ENCODE peak calls at places on chromosomes 11 and 22, in six cellular contexts. Y is MM.1S, U is HCT116, B is SK-N-SH, W is neural progenitor cell, X is GM23338. N is an unnamed sample.
A peak's percentile ranks its signal among the peaks of the same experiment; 100 is the strongest.

GRCh38 chr11:2186669-2187266 is 15.2 kb upstream of the TH start:
- DNase-seq in U (peak; percentile 51), B (peak; percentile 80), X (peak; percentile 71), W (peak; percentile 73), Y (peak; percentile 30), N (peak; percentile 62)

GRCh38 chr11:64876226-64876750 is 2.1 kb downstream of the EHD1 start:
- DNase-seq in Y (no peak), B (no peak), X (no peak), U (no peak), W (no peak), N (no peak)

GRCh38 chr22:29470159-29470855 is 9.7 kb upstream of the NEFH start:
- DNase-seq in B (peak; percentile 70), W (peak; percentile 94), X (peak; percentile 94), Y (peak; percentile 26), U (peak; percentile 62), N (peak; percentile 81)

GRCh38 chr22:39457047-39457545 is 284 bp downstream of the MGAT3 start:
- DNase-seq in Y (no peak), B (peak; percentile 82), W (peak; percentile 66), X (no peak), U (no peak), N (no peak)

GRCh38 chr22:26643368-26644100 is 13.9 kb upstream of the MIAT start:
- DNase-seq in X (peak; percentile 32), Y (no peak), W (no peak), U (no peak), B (no peak), N (no peak)

GRCh38 chr22:17087176-17088131 is 2.7 kb downstream of the IL17RA start:
- DNase-seq in Y (peak; percentile 85), B (no peak), U (no peak), X (no peak), W (no peak), N (peak; percentile 87)

GRCh38 chr22:17368727-17369552 is at the start of gene CECR2:
- DNase-seq in Y (peak; percentile 42), W (peak; percentile 95), B (peak; percentile 54), U (peak; percentile 34), X (peak; percentile 85), N (peak; percentile 71)

GRCh38 chr11:93784935-93785360 is 866 bp downstream of the MED17 start:
- DNase-seq in X (peak; percentile 48), Y (no peak), W (peak; percentile 23), U (peak; percentile 2), B (peak; percentile 21), N (no peak)

GRCh38 chr22:19932367-19933206 is 9.0 kb upstream of the COMT start:
- DNase-seq in B (no peak), U (no peak), Y (no peak), W (no peak), X (no peak), N (no peak)

GRCh38 chr11:99519095-99519494 is 498.3 kb downstream of the CNTN5 start:
- DNase-seq in X (peak; percentile 43), B (no peak), W (no peak), U (no peak), Y (no peak), N (no peak)

GRCh38 chr22:24444729-24445466 is 17.5 kb downstream of the ADORA2A start:
- DNase-seq in Y (no peak), X (no peak), B (peak; percentile 61), U (no peak), W (no peak), N (no peak)

GRCh38 chr11:121762820-121763219 is 310.1 kb upstream of the SORL1-AS1 start:
- DNase-seq in W (peak; percentile 33), Y (no peak), X (peak; percentile 41), B (peak; percentile 54), U (no peak), N (peak; percentile 23)

GRCh38 chr11:88206746-88207145 is 31.5 kb upstream of the RAB38 start:
- DNase-seq in X (no peak), B (no peak), Y (no peak), U (no peak), W (no peak), N (no peak)

DNA sequence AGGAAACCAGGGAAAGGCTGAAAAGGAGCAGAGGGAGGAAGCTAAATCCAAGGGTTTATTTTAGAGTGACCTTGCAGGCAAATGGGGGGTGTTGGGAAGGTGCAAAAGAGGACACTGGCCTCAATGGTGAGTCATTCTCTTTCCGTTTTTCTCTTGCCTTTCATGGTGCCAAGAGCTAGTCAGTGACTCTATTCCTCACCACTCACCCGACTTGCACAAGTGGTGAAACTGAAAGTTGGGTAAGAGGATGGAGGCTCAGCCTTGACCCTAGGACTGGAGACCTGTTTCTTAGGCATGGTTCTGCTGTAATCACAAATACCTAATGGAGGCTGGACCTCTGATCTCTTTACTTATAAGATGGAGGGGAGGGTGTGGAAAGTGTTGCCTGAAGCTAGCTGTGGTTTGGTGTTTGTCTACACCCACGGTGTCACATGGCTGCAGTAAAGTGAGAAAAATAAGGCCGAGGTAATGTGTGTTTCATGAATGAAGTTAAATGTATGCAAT is 67.3 kb upstream of the CREB3L1 start:
- DNase-seq in W (no peak), B (no peak), X (no peak), Y (peak; percentile 77), U (no peak), N (no peak)
- TF ChIP-seq EZH2phosphoT487 in W (no peak), B (no peak), X (no peak), Y (no peak), U (no peak), N (no peak)

DNA sequence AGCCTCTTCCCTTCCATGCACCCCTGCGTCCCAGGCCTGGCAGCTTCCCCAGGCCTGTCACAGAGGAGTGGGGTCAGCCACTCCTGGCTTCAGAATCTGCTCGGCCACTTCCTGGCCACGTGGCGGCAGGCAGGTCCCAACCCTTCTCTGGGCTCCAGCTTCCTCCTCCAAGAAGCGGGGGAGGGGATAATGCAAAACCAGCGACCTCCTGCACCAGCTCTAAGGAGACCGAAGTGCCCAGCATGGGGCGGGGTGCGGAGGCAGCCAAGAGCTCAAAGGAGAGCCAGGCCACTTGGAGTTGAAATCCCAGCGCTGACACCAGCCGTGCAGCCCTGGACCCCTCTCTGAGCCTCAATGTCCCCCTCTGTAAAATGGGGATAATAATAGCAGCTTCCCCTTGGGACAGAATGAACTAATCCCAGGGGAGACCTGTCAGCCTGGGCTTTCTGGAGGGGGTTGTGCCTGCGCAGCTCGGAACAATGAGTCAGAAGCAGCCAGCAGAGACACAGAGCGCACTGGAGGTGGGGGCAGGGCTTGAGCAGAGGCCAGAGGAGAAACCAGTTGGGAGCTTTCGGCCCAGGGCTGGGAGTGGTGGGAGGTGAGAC is 22.8 kb upstream of the PICK1 start:
- DNase-seq in X (peak; percentile 84), Y (no peak), U (peak; percentile 68), B (peak; percentile 42), W (peak; percentile 79), N (no peak)
- H2AFZ ChIP-seq in X (peak overlapping the region; percentile 82), Y (no peak overlapping the region), U (no peak overlapping the region), B (no peak overlapping the region), W (no peak overlapping the region), N (no peak overlapping the region)

DNA sequence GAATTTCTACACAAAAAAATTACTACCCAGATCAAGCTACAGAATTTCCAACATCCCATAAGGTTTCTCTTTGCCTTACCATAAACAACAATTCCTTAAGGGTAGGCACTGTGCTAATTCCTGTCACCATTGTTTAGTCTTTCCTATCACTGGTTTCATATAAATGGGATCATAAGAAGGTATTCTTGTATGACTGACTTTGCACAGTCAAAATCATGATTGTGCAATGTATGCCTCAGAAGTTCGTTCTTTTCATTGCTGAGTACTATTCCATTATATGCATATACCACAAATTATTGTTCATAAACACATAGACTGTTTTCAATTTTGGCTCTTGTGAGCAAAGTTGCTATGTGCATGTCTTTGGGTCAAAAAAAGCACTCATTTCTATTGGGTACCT is 611.6 kb upstream of the CADM1 start:
- DNase-seq in Y (no peak), B (no peak), X (no peak), U (no peak), W (no peak), N (no peak)
- TF ChIP-seq EZH2phosphoT487 in Y (no peak), B (no peak), X (no peak), U (no peak), W (no peak), N (no peak)

GRCh38 chr11:117883063-117883462 is 6.6 kb upstream of the FXYD6 start:
- DNase-seq in X (no peak), U (no peak), W (no peak), Y (no peak), B (no peak), N (no peak)

GRCh38 chr11:117879516-117880480 is 3.3 kb upstream of the FXYD6 start:
- DNase-seq in Y (no peak), U (no peak), B (no peak), X (no peak), W (no peak), N (no peak)

GRCh38 chr11:117884994-117885393 is 8.5 kb upstream of the FXYD6 start:
- DNase-seq in Y (no peak), B (no peak), U (no peak), W (no peak), X (no peak), N (no peak)

GRCh38 chr11:117881217-117881616 is 4.8 kb upstream of the FXYD6 start:
- DNase-seq in Y (no peak), W (no peak), B (no peak), X (no peak), U (no peak), N (no peak)

DNA sequence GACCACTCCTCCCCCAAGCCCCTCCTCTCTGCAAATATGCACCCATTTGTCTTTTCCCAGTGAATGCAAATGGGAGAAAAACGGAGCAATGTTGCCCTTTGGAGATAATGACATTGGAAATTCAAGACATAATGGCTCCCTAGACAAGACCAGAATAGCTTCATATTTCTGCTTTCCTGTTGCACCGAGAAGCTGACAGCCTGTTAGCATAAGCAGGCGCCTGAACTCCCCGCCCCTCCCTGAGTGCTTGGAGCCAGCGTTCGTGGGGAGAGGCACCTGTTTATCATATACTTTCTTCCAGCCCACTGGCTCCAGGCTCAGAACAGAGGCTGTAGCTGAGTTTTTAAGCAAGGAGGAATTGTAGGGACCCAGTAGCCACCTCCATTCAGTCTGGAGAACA is 6.1 kb upstream of the FXYD6 start:
- DNase-seq in Y (no peak), X (no peak), W (no peak), U (no peak), B (no peak), N (no peak)
- H2AFZ ChIP-seq in Y (no peak overlapping the region), X (no peak overlapping the region), W (no peak overlapping the region), U (no peak overlapping the region), B (no peak overlapping the region), N (no peak overlapping the region)